ENCODE peak calls at places on chromosomes 2 and 18, in eight cellular contexts. I, S, K, W, Y, C, G and X are unnamed samples.

GRCh38 chr2:50872543-50872942 is 159.4 kb downstream of the NRXN1 start:
- DNase-seq in Y (no peak), W (no peak), G (no peak), K (no peak), S (no peak), C (no peak), I (no peak), X (no peak)

GRCh38 chr2:71452565-71452964 is 796 bp upstream of the DYSF start:
- DNase-seq in W (no peak), Y (no peak), S (no peak), K (no peak), C (peak; percentile 80), G (peak; percentile 75), I (no peak), X (no peak)

GRCh38 chr2:9076210-9076609 is 72.7 kb upstream of the MBOAT2 start:
- DNase-seq in K (no peak), G (no peak), C (no peak), W (no peak), Y (no peak), I (no peak), S (no peak), X (no peak)

GRCh38 chr2:30511122-30512083 is 64.4 kb downstream of the LCLAT1 start:
- DNase-seq in S (no peak), I (no peak), W (no peak), K (peak; percentile 81), C (peak; percentile 75), G (no peak), Y (no peak), X (peak; percentile 16)

GRCh38 chr2:42569116-42569711 is 782 bp downstream of the MTA3 start:
- DNase-seq in S (peak; percentile 21), G (peak; percentile 40), I (no peak), Y (no peak), C (peak; percentile 24), K (peak; percentile 38), W (no peak), X (peak; percentile 12)

GRCh38 chr2:38076250-38076709 is 329 bp upstream of the CYP1B1 start:
- DNase-seq in W (peak; percentile 83), C (peak; percentile 72), G (peak; percentile 77), I (no peak), S (peak; percentile 69), Y (no peak), K (no peak), X (peak; percentile 75)

GRCh38 chr2:2550856-2551255 is 219.8 kb upstream of the MYT1L start:
- DNase-seq in W (no peak), G (no peak), I (no peak), K (no peak), S (no peak), C (no peak), Y (no peak), X (no peak)

GRCh38 chr18:57943723-57944122 is 100.3 kb upstream of the NEDD4L start:
- DNase-seq in G (no peak), S (no peak), C (peak; percentile 42), Y (no peak), W (no peak), I (no peak), K (no peak), X (no peak)

GRCh38 chr2:99156901-99157300 is 2.1 kb downstream of the LIPT1 start:
- DNase-seq in Y (no peak), K (no peak), G (no peak), C (no peak), S (no peak), I (no peak), W (no peak), X (no peak)

GRCh38 chr2:217086038-217086522 is 226.2 kb upstream of the TNP1 start:
- DNase-seq in S (no peak), W (no peak), K (no peak), C (no peak), I (no peak), G (no peak), Y (no peak), X (no peak)

GRCh38 chr2:29613792-29614266 is 307.6 kb downstream of the ALK start:
- DNase-seq in K (no peak), S (no peak), C (no peak), Y (no peak), I (no peak), W (no peak), G (no peak), X (no peak)

GRCh38 chr18:58512161-58512581 is 116.7 kb downstream of the ALPK2 start:
- DNase-seq in G (no peak), I (no peak), W (no peak), C (no peak), K (no peak), S (no peak), Y (no peak), X (no peak)

GRCh38 chr2:44793322-44793870 is 148.1 kb upstream of the SIX3 start:
- DNase-seq in Y (no peak), C (peak; percentile 50), W (no peak), G (no peak), K (no peak), S (no peak), I (no peak), X (no peak)

GRCh38 chr18:68735498-68736343 is 20.8 kb upstream of the TMX3 start:
- DNase-seq in W (no peak), G (no peak), S (no peak), C (peak; percentile 37), I (no peak), K (peak; percentile 28), Y (no peak), X (no peak)

GRCh38 chr2:196238836-196239380 is 67.5 kb upstream of the STK17B start:
- DNase-seq in C (no peak), I (no peak), S (no peak), G (no peak), K (no peak), W (no peak), Y (no peak), X (no peak)

GRCh38 chr2:162072976-162073775 is 839 bp downstream of the DPP4 start:
- DNase-seq in S (no peak), K (no peak), W (no peak), C (no peak), Y (peak; percentile 5), G (no peak), I (peak; percentile 12), X (peak; percentile 11)

GRCh38 chr2:37855283-37856041 is 69.6 kb upstream of the RMDN2 start:
- DNase-seq in K (no peak), I (no peak), G (no peak), Y (no peak), C (no peak), S (no peak), W (no peak), X (peak; percentile 22)

GRCh38 chr2:83850071-83850725 is 608.9 kb downstream of the SUCLG1 start:
- DNase-seq in G (no peak), Y (no peak), C (no peak), I (no peak), K (no peak), W (no peak), S (no peak), X (no peak)

GRCh38 chr2:128636802-128637147 is 318.1 kb upstream of the HS6ST1 start:
- DNase-seq in I (no peak), S (no peak), W (no peak), K (no peak), C (no peak), Y (no peak), G (no peak), X (no peak)

GRCh38 chr2:15816674-15817406 is 123.5 kb upstream of the MYCN start:
- DNase-seq in Y (no peak), W (no peak), K (no peak), I (no peak), C (no peak), G (no peak), S (no peak), X (no peak)

GRCh38 chr2:23681356-23682140 is 245.4 kb downstream of the ATAD2B start:
- DNase-seq in C (peak; percentile 89), G (no peak), Y (no peak), I (no peak), W (no peak), S (no peak), K (no peak), X (no peak)

GRCh38 chr2:176158306-176158643 is 1.2 kb downstream of the HOXD3 start:
- DNase-seq in G (no peak), W (no peak), S (no peak), C (no peak), I (no peak), K (no peak), Y (no peak), X (no peak)

GRCh38 chr2:147469471-147469870 is 375.4 kb upstream of the ACVR2A start:
- DNase-seq in K (no peak), Y (no peak), I (no peak), G (no peak), C (peak; percentile 30), S (no peak), W (no peak), X (no peak)

GRCh38 chr18:48452863-48453323 is 43.7 kb upstream of the ZBTB7C start:
- DNase-seq in I (no peak), W (no peak), C (no peak), G (no peak), K (peak; percentile 85), S (no peak), Y (no peak), X (peak; percentile 9)

GRCh38 chr2:65292461-65293127 is 65.0 kb downstream of the ACTR2 start:
- DNase-seq in Y (no peak), S (no peak), W (no peak), G (no peak), C (peak; percentile 27), K (no peak), I (no peak), X (no peak)

GRCh38 chr2:2098458-2099167 is 232.5 kb downstream of the MYT1L start:
- DNase-seq in K (no peak), C (no peak), G (no peak), I (no peak), W (no peak), S (no peak), Y (no peak), X (no peak)

GRCh38 chr2:26737221-26737620 is 26.9 kb upstream of the SLC35F6 start:
- DNase-seq in W (no peak), C (no peak), Y (no peak), I (no peak), S (no peak), G (no peak), K (no peak), X (no peak)

GRCh38 chr2:45607701-45608100 is 3.4 kb downstream of the SRBD1 start:
- DNase-seq in I (no peak), W (no peak), C (peak; percentile 4), K (peak; percentile 45), G (no peak), Y (no peak), S (no peak), X (no peak)

GRCh38 chr2:191907091-191907490 is 60.2 kb upstream of the CAVIN2 start:
- DNase-seq in G (no peak), K (no peak), I (no peak), C (no peak), Y (no peak), S (no peak), W (no peak), X (no peak)

GRCh38 chr2:232872826-232873225 is 2.8 kb downstream of the SNORC start:
- DNase-seq in C (no peak), S (no peak), I (no peak), Y (no peak), W (no peak), G (no peak), K (no peak), X (no peak)

GRCh38 chr2:240955306-240956101 is 42.9 kb upstream of the SNED1 start:
- DNase-seq in K (no peak), W (no peak), S (no peak), G (no peak), I (no peak), Y (no peak), C (no peak), X (no peak)

GRCh38 chr2:3408781-3409180 is 29.3 kb downstream of the TRAPPC12 start:
- DNase-seq in G (no peak), Y (no peak), W (no peak), C (no peak), I (no peak), S (no peak), K (no peak), X (no peak)